ENCODE peak calls at places on chromosomes 2 and 18, in ten cellular contexts. O is sigmoid colon; M is fibroblast of gingiva; T is pancreas; W is HT-29; Z is mesenchymal stem cell; I is brain microvascular endothelial cell; Y is activated CD4-positive, alpha-beta T cell treated with anti-CD3 and anti-CD28 coated beads, Interleukin-2, amount 50 U/mL, for 1 hour; H is A549; U is EH. E is an unnamed sample.

GRCh38 chr2:143426296-143426695 is 297.1 kb downstream of the ARHGAP15 start:
- DNase-seq in O (no peak), M (peak), T (no peak), W (no peak), Z (peak), I (peak), Y (no peak), H (peak), U (peak), E (peak)

GRCh38 chr2:6073260-6074141 is 381.3 kb downstream of the SOX11 start:
- DNase-seq in O (no peak), M (no peak), T (no peak), W (no peak), Z (peak), I (peak), Y (no peak), H (no peak), U (no peak), E (no peak)

GRCh38 chr18:2889761-2890192 is 43.0 kb downstream of the EMILIN2 start:
- DNase-seq in O (no peak), M (no peak), T (no peak), W (peak), Z (no peak), I (peak), Y (no peak), H (no peak), U (peak), E (no peak)

GRCh38 chr2:70088508-70089219 is 1.4 kb downstream of the PCBP1 start:
- DNase-seq in O (no peak), M (no peak), T (no peak), W (peak), Z (no peak), I (no peak), Y (no peak), H (no peak), U (no peak), E (no peak)

GRCh38 chr2:169069341-169069740 is at the start of gene DHRS9:
- DNase-seq in O (no peak), M (peak), T (no peak), W (peak), Z (peak), I (peak), Y (no peak), H (peak), U (peak), E (peak)

GRCh38 chr2:239813261-239814135 is 211.6 kb downstream of the NDUFA10 start:
- DNase-seq in O (peak), M (no peak), T (peak), W (no peak), Z (no peak), I (no peak), Y (no peak), H (no peak), U (no peak), E (no peak)

GRCh38 chr2:42127425-42128424 is 41.4 kb upstream of the EML4 start:
- DNase-seq in O (no peak), M (no peak), T (no peak), W (no peak), Z (peak), I (no peak), Y (no peak), H (no peak), U (no peak), E (no peak)

GRCh38 chr2:138430181-138430580 is 71.4 kb upstream of the SPOPL start:
- DNase-seq in O (no peak), M (no peak), T (no peak), W (no peak), Z (no peak), I (no peak), Y (no peak), H (no peak), U (no peak), E (no peak)

GRCh38 chr2:102826904-102827303 is 65.1 kb downstream of the TMEM182 start:
- DNase-seq in O (no peak), M (peak), T (no peak), W (no peak), Z (peak), I (peak), Y (no peak), H (no peak), U (peak), E (no peak)

GRCh38 chr2:25041307-25041927 is 459 bp upstream of the EFR3B start:
- DNase-seq in O (peak), M (peak), T (peak), W (peak), Z (peak), I (peak), Y (peak), H (peak), U (peak), E (peak)

GRCh38 chr18:55407191-55407590 is 180.8 kb downstream of the TCF4 start:
- DNase-seq in O (no peak), M (no peak), T (no peak), W (no peak), Z (no peak), I (no peak), Y (no peak), H (no peak), U (no peak), E (no peak)

GRCh38 chr18:56284319-56284718 is 354.1 kb downstream of the TXNL1 start:
- DNase-seq in O (no peak), M (no peak), T (no peak), W (no peak), Z (no peak), I (no peak), Y (no peak), H (no peak), U (peak), E (no peak)

GRCh38 chr2:237509905-237510304 is 22.9 kb downstream of the MLPH start:
- DNase-seq in O (no peak), M (no peak), T (peak), W (no peak), Z (no peak), I (no peak), Y (no peak), H (no peak), U (no peak), E (no peak)

GRCh38 chr18:75141734-75142133 is 67.2 kb downstream of the PTGR3 start:
- DNase-seq in O (no peak), M (no peak), T (no peak), W (no peak), Z (no peak), I (no peak), Y (no peak), H (no peak), U (no peak), E (no peak)

GRCh38 chr18:13288509-13289138 is 70.1 kb downstream of the LDLRAD4 start:
- DNase-seq in O (no peak), M (no peak), T (no peak), W (no peak), Z (no peak), I (no peak), Y (no peak), H (no peak), U (no peak), E (no peak)

GRCh38 chr2:229849073-229849472 is 72.7 kb downstream of the TRIP12 start:
- DNase-seq in O (no peak), M (no peak), T (no peak), W (no peak), Z (no peak), I (no peak), Y (no peak), H (no peak), U (peak), E (no peak)

GRCh38 chr2:212294816-212295215 is 243.8 kb downstream of the ERBB4 start:
- DNase-seq in O (no peak), M (no peak), T (no peak), W (no peak), Z (no peak), I (no peak), Y (no peak), H (no peak), U (no peak), E (no peak)